ENCODE peak calls at places on chromosomes 12 and 14, in four cellular contexts. Q, I, L and M are unnamed samples.

GRCh38 chr12:116141110-116141832 is 136.2 kb downstream of the MED13L start:
- DNase-seq in Q (no peak), I (no peak), L (no peak), M (no peak)

GRCh38 chr12:130017571-130018449 is 114.0 kb upstream of the TMEM132D start:
- DNase-seq in Q (no peak), I (no peak), L (no peak), M (no peak)

GRCh38 chr12:40921563-40922163 is 229.4 kb downstream of the CNTN1 start:
- DNase-seq in Q (peak; percentile 11), I (peak; percentile 12), L (no peak), M (peak; percentile 3)

GRCh38 chr14:90774316-90774715 is 41.9 kb downstream of the TTC7B start:
- DNase-seq in Q (no peak), I (no peak), L (no peak), M (no peak)

GRCh38 chr14:91357272-91357671 is 60.3 kb downstream of the CCDC88C start:
- DNase-seq in Q (no peak), I (no peak), L (no peak), M (no peak)

GRCh38 chr12:53217049-53217929 is 10.2 kb upstream of the ITGB7 start:
- DNase-seq in Q (no peak), I (peak; percentile 80), L (no peak), M (peak; percentile 43)

GRCh38 chr14:90970167-90970600 is 90.3 kb downstream of the RPS6KA5 start:
- DNase-seq in Q (no peak), I (no peak), L (no peak), M (peak; percentile 79)

GRCh38 chr12:50589650-50590435 is 85.1 kb downstream of the DIP2B start:
- DNase-seq in Q (no peak), I (peak; percentile 86), L (no peak), M (no peak)

GRCh38 chr12:46680506-46680905 is 145.3 kb downstream of the SLC38A4 start:
- DNase-seq in Q (no peak), I (peak; percentile 43), L (no peak), M (no peak)

GRCh38 chr14:51539571-51540037 is 112.1 kb upstream of the FRMD6 start:
- DNase-seq in Q (no peak), I (peak; percentile 86), L (no peak), M (no peak)

GRCh38 chr12:90575995-90576394 is 379.0 kb downstream of the CCER1 start:
- DNase-seq in Q (no peak), I (no peak), L (no peak), M (no peak)

GRCh38 chr12:43786899-43787693 is 19.0 kb downstream of the TWF1 start:
- DNase-seq in Q (no peak), I (no peak), L (no peak), M (no peak)

GRCh38 chr12:3102721-3103410 is 25.7 kb downstream of the TSPAN9 start:
- DNase-seq in Q (no peak), I (no peak), L (no peak), M (no peak)

GRCh38 chr12:124754949-124755800 is 108.5 kb downstream of the SCARB1 start:
- DNase-seq in Q (no peak), I (peak; percentile 53), L (no peak), M (peak; percentile 34)

GRCh38 chr12:14948672-14949071 is 10.3 kb upstream of the ERP27 start:
- DNase-seq in Q (peak; percentile 12), I (peak; percentile 82), L (no peak), M (peak; percentile 66)

GRCh38 chr14:75428230-75429104 is 645 bp downstream of the JDP2 start:
- DNase-seq in Q (peak; percentile 28), I (peak; percentile 26), L (no peak), M (peak; percentile 62)

GRCh38 chr14:70855486-70855885 is 46.2 kb upstream of the MAP3K9 start:
- DNase-seq in Q (no peak), I (peak; percentile 50), L (no peak), M (no peak)

GRCh38 chr14:99682809-99683618 is 1.1 kb upstream of the CYP46A1 start:
- DNase-seq in Q (peak; percentile 81), I (peak; percentile 82), L (peak; percentile 79), M (peak; percentile 72)

GRCh38 chr12:64403708-64404469 is at the start of gene XPOT:
- DNase-seq in Q (peak; percentile 95), I (peak; percentile 99), L (peak; percentile 86), M (peak; percentile 96)

GRCh38 chr12:88579941-88580871 is at the start of gene KITLG:
- DNase-seq in Q (peak; percentile 80), I (peak; percentile 94), L (peak; percentile 70), M (peak; percentile 87)

GRCh38 chr14:66009104-66009503 is 477.1 kb upstream of the CCDC196 start:
- DNase-seq in Q (no peak), I (peak; percentile 94), L (no peak), M (no peak)

GRCh38 chr12:857611-858010 is 91.9 kb downstream of the RAD52 start:
- DNase-seq in Q (no peak), I (no peak), L (no peak), M (no peak)

GRCh38 chr14:101525646-101526527 is 35.4 kb upstream of the DIO3 start:
- DNase-seq in Q (no peak), I (peak; percentile 75), L (no peak), M (no peak)

GRCh38 chr12:3924761-3925160 is 51.6 kb upstream of the PARP11 start:
- DNase-seq in Q (no peak), I (no peak), L (no peak), M (no peak)

GRCh38 chr14:65482769-65483438 is 70.4 kb downstream of the FUT8 start:
- DNase-seq in Q (no peak), I (no peak), L (no peak), M (no peak)

GRCh38 chr14:80164991-80165390 is 46.3 kb downstream of the DIO2 start:
- DNase-seq in Q (no peak), I (no peak), L (no peak), M (no peak)